ENCODE peak calls at places on chromosomes 11 and 22, in five cellular contexts. E, K, T, D and G are unnamed samples. For H3K4me1, the result is how much of the 10 kb centered on the place peaks cover.

GRCh38 chr22:43945632-43946390 is 9.4 kb upstream of the SAMM50 start:
- DNase-seq in E (peak), T (peak), K (peak), D (no peak), G (peak)

GRCh38 chr11:125517116-125517804 is 21.2 kb upstream of the FEZ1 start:
- DNase-seq in T (peak), E (no peak), K (no peak), D (peak), G (no peak)

GRCh38 chr11:94754335-94754734 is 13.8 kb upstream of the AMOTL1 start:
- DNase-seq in K (no peak), D (no peak), E (no peak), T (no peak), G (no peak)

GRCh38 chr11:87425943-87426342 is 388.2 kb downstream of the TMEM135 start:
- DNase-seq in E (no peak), D (no peak), T (peak), K (no peak), G (no peak)

GRCh38 chr11:31714840-31715239 is 96.3 kb downstream of the PAX6 start:
- DNase-seq in T (no peak), E (no peak), D (no peak), K (no peak), G (no peak)

GRCh38 chr22:41482319-41482935 is 13.5 kb downstream of the ACO2 start:
- DNase-seq in D (no peak), K (no peak), T (peak), E (no peak), G (no peak)

GRCh38 chr22:31160328-31160978 is 471 bp downstream of the RNF185 start:
- DNase-seq in E (peak), K (peak), D (no peak), T (peak), G (no peak)

GRCh38 chr11:18321622-18321990 is 334 bp downstream of the HPS5 start:
- DNase-seq in D (no peak), T (no peak), E (no peak), K (no peak), G (no peak)

GRCh38 chr11:65021509-65021908 is 5.7 kb upstream of the SNX15 start:
- DNase-seq in D (no peak), T (no peak), E (no peak), K (no peak), G (no peak)

GRCh38 chr22:32760815-32761214 is 40.7 kb upstream of the TIMP3 start:
- DNase-seq in D (no peak), E (peak), T (no peak), K (no peak), G (no peak)

GRCh38 chr11:132064987-132065620 is 694.7 kb downstream of the NTM start:
- DNase-seq in K (no peak), T (peak), E (no peak), D (no peak), G (no peak)

GRCh38 chr22:49686495-49687219 is 141.0 kb downstream of the BRD1 start:
- DNase-seq in K (no peak), E (no peak), T (no peak), D (no peak), G (no peak)

GRCh38 chr11:57299150-57299737 is 25.5 kb downstream of the TNKS1BP1 start:
- DNase-seq in K (no peak), E (no peak), T (no peak), D (no peak), G (no peak)

GRCh38 chr11:113690619-113691569 is 15.2 kb downstream of the TMPRSS5 start:
- DNase-seq in K (peak), T (peak), E (peak), D (no peak), G (no peak)

GRCh38 chr11:94835571-94835970 is 67.4 kb downstream of the AMOTL1 start:
- DNase-seq in E (no peak), T (peak), K (no peak), D (no peak), G (no peak)

GRCh38 chr22:33335611-33336279 is 277.6 kb upstream of the SYN3 start:
- DNase-seq in E (no peak), K (no peak), D (no peak), T (no peak), G (no peak)

GRCh38 chr11:9039194-9039593 is 35.4 kb upstream of the NRIP3 start:
- DNase-seq in D (no peak), T (peak), E (no peak), K (no peak), G (peak)

GRCh38 chr22:36037102-36037758 is 8.6 kb upstream of the RBFOX2 start:
- DNase-seq in K (no peak), D (no peak), E (no peak), T (no peak), G (no peak)

GRCh38 chr11:34235591-34236071 is 122.2 kb downstream of the ABTB2 start:
- DNase-seq in E (no peak), K (no peak), T (no peak), D (no peak), G (no peak)

GRCh38 chr11:46278387-46279173 is 1.1 kb downstream of the CREB3L1 start:
- DNase-seq in D (peak), E (peak), K (peak), T (peak), G (no peak)

GRCh38 chr11:66880484-66881211 is 23.8 kb downstream of the LRFN4 start:
- DNase-seq in K (no peak), D (peak), T (peak), E (no peak), G (no peak)

GRCh38 chr11:926341-926916 is 759 bp downstream of the AP2A2 start:
- DNase-seq in E (peak), D (no peak), T (peak), K (peak), G (no peak)

GRCh38 chr11:83064011-83064410 is 7.7 kb downstream of the RAB30 start:
- DNase-seq in T (no peak), E (no peak), K (no peak), D (no peak), G (no peak)

GRCh38 chr11:68322031-68322388 is 9.6 kb downstream of the LRP5 start:
- DNase-seq in K (no peak), D (no peak), T (no peak), E (no peak), G (no peak)
- H3K4me1 ChIP-seq in K (under half), D (under half), T (under half), E (under half), G (half or more)

GRCh38 chr11:117816151-117816741 is 8.3 kb downstream of the FXYD2 start:
- DNase-seq in D (no peak), E (no peak), T (peak), K (no peak), G (no peak)
- TF ChIP-seq POLR2A in D (no peak), E (no peak), T (no peak), K (no peak), G (no peak)

GRCh38 chr11:134578807-134579708 is 167.0 kb upstream of the B3GAT1 start:
- DNase-seq in T (no peak), K (no peak), D (no peak), E (peak), G (peak)
- TF ChIP-seq CTCF in T (no peak), K (peak), D (no peak), E (peak), G (peak)

GRCh38 chr11:68503281-68503687 is 42.7 kb downstream of the PPP6R3 start:
- DNase-seq in D (no peak), E (no peak), T (peak), K (no peak), G (no peak)

GRCh38 chr11:68501813-68502212 is 41.3 kb downstream of the PPP6R3 start:
- DNase-seq in D (no peak), E (no peak), T (no peak), K (no peak), G (no peak)

GRCh38 chr11:68504432-68505066 is 44.0 kb downstream of the PPP6R3 start:
- DNase-seq in E (no peak), T (no peak), D (no peak), K (no peak), G (no peak)

GRCh38 chr11:68505596-68505995 is 45.0 kb downstream of the PPP6R3 start:
- DNase-seq in E (no peak), D (no peak), T (peak), K (no peak), G (no peak)

GRCh38 chr11:68503792-68504191 is 43.2 kb downstream of the PPP6R3 start:
- DNase-seq in E (no peak), T (no peak), D (no peak), K (no peak), G (no peak)
- H3K4me1 ChIP-seq in E (under half), T (under half), D (under half), K (under half), G (under half)

DNA sequence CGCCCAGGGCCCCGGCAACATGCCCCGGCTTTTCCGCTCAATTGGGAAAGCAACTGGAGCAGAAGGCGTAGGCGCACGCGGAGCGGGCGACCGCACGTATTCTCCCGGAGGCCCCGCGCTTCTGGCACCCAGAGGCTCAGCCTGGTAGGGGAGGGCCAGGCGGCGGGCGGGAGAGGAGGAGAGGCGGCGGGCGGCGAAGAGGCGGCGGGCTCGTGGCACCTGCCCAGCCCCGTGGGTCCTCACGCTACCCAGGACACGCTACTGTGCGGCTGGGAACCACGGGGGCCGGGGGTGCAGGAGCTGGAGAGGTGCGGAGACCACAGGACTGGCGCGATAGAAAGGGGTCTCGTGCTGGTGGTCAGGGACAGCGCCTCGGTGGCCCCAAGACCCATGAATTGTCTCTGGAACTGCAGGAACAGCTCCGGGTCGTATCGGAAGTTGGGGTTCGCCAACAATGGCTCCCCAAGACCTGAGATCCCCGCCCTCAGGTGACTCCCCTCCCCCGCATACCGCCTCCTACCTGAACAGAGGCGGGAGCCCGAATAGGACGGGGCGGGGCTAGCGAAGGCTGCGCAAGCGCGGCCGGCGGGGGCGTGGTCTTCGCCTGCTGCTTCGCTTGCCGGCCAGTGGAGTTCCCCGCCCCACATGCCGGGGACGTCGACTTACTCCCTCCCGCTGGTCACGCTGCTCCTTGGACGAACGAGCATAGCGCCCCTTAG is at the start of gene SLC37A4:
- DNase-seq in D (peak), T (peak), K (peak), E (peak), G (peak)
- TF ChIP-seq POLR2A in D (no peak), T (no peak), K (peak), E (peak), G (peak)

GRCh38 chr11:112004389-112004788 is 20.8 kb upstream of the DLAT start:
- DNase-seq in T (no peak), K (peak), E (no peak), D (no peak), G (no peak)
- TF ChIP-seq CTCF in T (peak), K (no peak), E (no peak), D (no peak), G (no peak)

GRCh38 chr22:45510376-45511232 is 7.9 kb downstream of the FBLN1 start:
- DNase-seq in K (no peak), E (no peak), T (no peak), D (no peak), G (no peak)
- H3K4me1 ChIP-seq in K (under half), E (under half), T (under half), D (under half), G (under half)